ENCODE peak calls at places on chromosomes 12 and 14, in four cellular contexts. F, U, S and B are unnamed samples.

GRCh38 chr12:12011880-12012260 is 58.9 kb upstream of the BCL2L14 start:
- DNase-seq in S (no peak), F (no peak), U (no peak), B (no peak)

GRCh38 chr14:70045715-70046535 is 142.8 kb downstream of the SLC8A3 start:
- DNase-seq in F (peak), S (peak), U (peak), B (no peak)

GRCh38 chr14:99725774-99726537 is 41.9 kb downstream of the CYP46A1 start:
- DNase-seq in U (peak), F (no peak), S (no peak), B (no peak)

GRCh38 chr12:119178544-119179334 is at the start of gene HSPB8:
- DNase-seq in U (peak), F (peak), S (peak), B (peak)

GRCh38 chr14:50085570-50086315 is 30.6 kb downstream of the VCPKMT start:
- DNase-seq in S (no peak), U (no peak), F (peak), B (no peak)

GRCh38 chr14:103693514-103693913 is 21.7 kb downstream of the XRCC3 start:
- DNase-seq in S (no peak), F (peak), U (peak), B (no peak)

GRCh38 chr12:104669851-104670337 is 213.1 kb downstream of the CHST11 start:
- DNase-seq in S (no peak), F (peak), U (no peak), B (no peak)

GRCh38 chr12:84561362-84561761 is 351.2 kb downstream of the SLC6A15 start:
- DNase-seq in S (no peak), U (no peak), F (no peak), B (no peak)

GRCh38 chr12:89385965-89386537 is 33.8 kb upstream of the DUSP6 start:
- DNase-seq in S (no peak), U (no peak), F (no peak), B (no peak)

GRCh38 chr12:20482680-20483079 is 114.3 kb downstream of the PDE3A start:
- DNase-seq in S (no peak), U (no peak), F (no peak), B (no peak)

GRCh38 chr14:74919421-74920165 is 3.5 kb downstream of the RPS6KL1 start:
- DNase-seq in S (no peak), F (no peak), U (no peak), B (no peak)

GRCh38 chr12:57428965-57429364 is 1.9 kb downstream of the R3HDM2 start:
- DNase-seq in F (no peak), S (no peak), U (no peak), B (no peak)

GRCh38 chr14:38254565-38255407 is 1.1 kb downstream of the CLEC14A start:
- DNase-seq in S (no peak), F (no peak), U (peak), B (no peak)

GRCh38 chr12:124480469-124481256 is 86.7 kb downstream of the NCOR2 start:
- DNase-seq in F (peak), U (peak), S (no peak), B (no peak)
- TF ChIP-seq CTCF in F (no peak), U (no peak), S (no peak), B (no peak)

DNA sequence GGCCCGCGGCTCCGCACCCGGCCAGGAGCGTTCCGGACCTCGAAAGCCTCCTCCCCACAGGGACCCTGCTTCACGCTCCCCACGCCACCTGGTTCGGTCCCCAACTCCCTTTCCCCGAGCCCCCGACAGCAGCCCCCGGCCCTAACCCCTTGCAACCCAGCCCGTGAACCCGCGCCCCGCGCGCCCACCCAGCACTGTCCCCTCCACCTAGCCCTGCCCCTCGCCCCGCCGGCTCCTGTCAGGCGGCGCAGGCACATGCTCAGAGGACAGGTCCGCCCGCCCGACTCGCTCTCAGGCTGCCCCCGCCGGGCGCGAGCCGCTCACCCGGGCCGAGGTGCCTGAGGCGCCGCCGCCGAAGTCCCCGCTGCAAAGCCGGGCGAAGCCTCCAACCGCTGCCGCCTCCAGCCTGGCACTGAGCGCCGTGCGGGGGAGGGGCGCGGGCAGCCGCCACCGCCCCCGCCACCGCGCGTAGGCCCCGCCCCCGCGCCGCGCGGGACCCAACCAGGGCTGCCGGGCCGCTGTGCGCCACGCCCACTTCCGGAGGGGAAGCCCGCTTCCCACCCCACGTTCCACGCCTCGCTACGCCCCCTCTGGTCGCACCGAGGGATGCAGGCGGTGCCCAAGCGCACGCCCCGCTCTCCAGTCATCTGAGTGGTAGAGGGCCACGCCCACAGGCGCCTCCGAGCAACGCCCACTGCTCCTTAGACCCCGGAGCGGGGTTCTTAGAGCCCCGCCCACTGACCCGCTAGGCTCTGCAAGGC is at the start of gene CORO1C:
- DNase-seq in S (peak), F (peak), U (peak), B (peak)
- TF ChIP-seq CTCF in S (peak), F (peak), U (peak), B (peak)

GRCh38 chr12:115866909-115867525 is 410.5 kb downstream of the MED13L start:
- DNase-seq in F (no peak), U (no peak), S (no peak), B (no peak)
- TF ChIP-seq CTCF in F (no peak), U (no peak), S (no peak), B (peak)

GRCh38 chr14:61351457-61351856 is 30.1 kb downstream of the PRKCH start:
- DNase-seq in F (no peak), U (no peak), S (no peak), B (no peak)
- TF ChIP-seq CTCF in F (no peak), U (no peak), S (no peak), B (no peak)

GRCh38 chr12:15688838-15689237 is 100.3 kb downstream of the EPS8 start:
- DNase-seq in F (no peak), U (no peak), S (no peak), B (no peak)
- TF ChIP-seq CTCF in F (no peak), U (no peak), S (no peak), B (no peak)

GRCh38 chr14:65077318-65077717 is 25.0 kb downstream of the MAX start:
- DNase-seq in S (no peak), F (no peak), U (no peak), B (no peak)

GRCh38 chr14:65079788-65080187 is 22.5 kb downstream of the MAX start:
- DNase-seq in U (no peak), F (no peak), S (no peak), B (no peak)

GRCh38 chr14:65075628-65076325 is 26.5 kb downstream of the MAX start:
- DNase-seq in S (no peak), F (no peak), U (no peak), B (no peak)

GRCh38 chr14:65080954-65081747 is 21.2 kb downstream of the MAX start:
- DNase-seq in S (no peak), F (no peak), U (no peak), B (peak)

DNA sequence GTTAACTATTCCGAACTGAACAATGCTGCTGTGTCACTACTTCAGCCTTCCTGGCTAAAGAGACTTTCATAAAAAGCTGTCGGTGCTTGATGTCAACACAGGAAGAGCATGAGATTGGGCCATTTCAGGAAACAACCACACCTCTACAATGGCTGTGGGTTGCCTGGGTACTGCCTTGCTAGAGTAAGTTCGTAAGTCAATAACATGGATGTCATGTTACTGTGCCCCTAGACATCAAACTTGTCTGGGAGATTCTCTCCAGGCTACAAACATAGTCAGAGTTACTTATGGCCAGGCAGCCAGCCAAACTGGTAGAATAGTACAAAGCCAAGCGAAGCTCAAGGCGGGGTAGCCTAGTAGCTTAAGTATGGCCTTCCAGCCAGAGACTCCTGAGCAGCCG is 23.1 kb downstream of the MAX start:
- DNase-seq in F (no peak), U (no peak), S (no peak), B (no peak)
- TF ChIP-seq CTCF in F (no peak), U (no peak), S (no peak), B (no peak)

GRCh38 chr14:33184587-33184986 is 245.9 kb downstream of the NPAS3 start:
- DNase-seq in F (peak), S (no peak), U (no peak), B (no peak)
- TF ChIP-seq CTCF in F (peak), S (no peak), U (no peak), B (peak)

DNA sequence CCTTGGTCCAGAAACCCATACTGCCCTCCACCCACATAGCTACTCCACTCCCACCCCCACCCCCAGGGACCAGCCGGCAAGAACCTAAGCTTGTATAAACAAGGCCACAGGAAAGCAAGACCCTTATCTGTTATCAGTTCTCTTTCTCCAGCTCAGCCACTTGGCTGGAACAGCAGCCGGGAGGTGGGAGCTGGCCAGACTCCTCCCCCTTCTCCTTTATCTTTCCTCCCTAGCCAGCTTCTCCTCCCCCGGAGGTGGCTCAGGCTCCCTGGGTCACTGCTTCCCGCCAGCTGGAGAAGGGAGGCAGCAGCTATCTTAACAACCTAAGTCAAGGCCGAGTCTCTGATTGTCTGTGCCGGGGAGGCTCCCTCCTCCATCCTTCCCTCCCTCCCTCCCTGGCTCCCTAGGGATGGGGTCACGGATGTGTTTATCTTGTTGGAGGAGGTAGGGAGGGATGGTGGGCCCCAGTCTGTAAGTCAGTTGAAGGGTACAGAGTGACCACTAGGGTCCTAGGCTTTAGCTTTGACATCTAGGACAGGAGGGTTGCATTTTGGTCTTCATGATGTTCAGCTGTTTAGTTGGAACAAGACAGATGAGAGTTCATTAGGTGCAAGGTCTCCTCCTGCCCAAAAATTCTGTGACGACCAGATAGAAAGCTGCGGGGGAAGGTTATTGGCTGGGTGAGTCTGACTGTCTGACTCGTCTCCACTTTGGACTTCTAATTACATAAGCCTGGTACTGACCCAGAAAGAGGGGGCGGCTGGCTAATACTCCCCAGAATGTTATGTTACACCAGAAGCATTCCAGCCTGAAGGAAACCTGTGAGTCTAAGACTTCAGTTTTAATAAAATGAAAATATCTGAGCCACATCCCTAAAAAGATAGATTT is 29.7 kb downstream of the ZFP36L1 start:
- DNase-seq in S (no peak), U (peak), F (no peak), B (no peak)
- TF ChIP-seq CTCF in S (peak), U (no peak), F (no peak), B (no peak)

DNA sequence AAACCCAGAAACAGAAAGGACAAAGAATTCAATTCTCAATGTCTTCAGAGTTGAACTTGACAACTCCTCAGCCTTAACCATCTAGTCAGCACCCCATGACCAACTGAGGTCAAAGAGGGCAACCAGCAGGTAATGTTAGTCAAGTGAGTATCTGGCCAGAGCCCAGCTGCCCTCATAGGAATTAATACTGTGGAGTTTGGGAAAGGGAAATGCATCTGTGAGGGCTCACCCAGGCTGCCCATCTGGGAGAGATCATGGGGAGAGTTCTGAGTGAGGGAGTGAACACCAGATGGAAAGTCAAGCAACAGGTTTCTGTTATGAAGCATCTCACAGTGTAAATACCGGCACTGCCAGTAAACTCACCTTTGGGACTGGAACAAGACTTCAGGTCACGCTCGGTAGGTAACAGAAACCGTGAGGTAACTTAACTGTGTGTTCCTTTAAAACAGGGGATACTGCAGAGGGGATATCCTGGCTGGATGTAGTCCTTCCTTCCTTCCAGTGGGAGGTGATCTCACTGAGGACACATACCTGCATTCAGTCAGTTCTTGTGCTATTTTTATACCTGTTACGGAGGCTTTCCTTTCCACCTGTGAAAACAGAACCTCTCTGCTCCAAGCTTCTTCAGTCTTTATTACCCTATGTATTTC is 94.4 kb downstream of the DAD1 start:
- DNase-seq in S (no peak), U (no peak), F (no peak), B (no peak)
- TF ChIP-seq CTCF in S (no peak), U (no peak), F (no peak), B (peak)